ENCODE peak calls at places on chromosome 18, in four cellular contexts. A is mucosa of gallbladder, C is kidney, E is fibroblast of mammary gland. R is an unnamed sample.

GRCh38 chr18:26473721-26474120 is 74.6 kb downstream of the KCTD1 start:
- DNase-seq in A (no peak), C (no peak), E (no peak), R (no peak)

GRCh38 chr18:35458677-35459441 is 38.9 kb downstream of the INO80C start:
- DNase-seq in A (peak), E (peak), C (peak), R (peak)

GRCh38 chr18:63177822-63178525 is 141.6 kb downstream of the BCL2 start:
- DNase-seq in C (no peak), E (peak), A (no peak), R (no peak)

GRCh38 chr18:43061816-43062215 is 53.7 kb downstream of the RIT2 start:
- DNase-seq in E (no peak), A (no peak), C (no peak), R (no peak)

GRCh38 chr18:75248426-75249191 is 38.0 kb downstream of the TSHZ1 start:
- DNase-seq in C (peak), E (no peak), A (no peak), R (no peak)

GRCh38 chr18:23718243-23718720 is 29.0 kb downstream of the LAMA3 start:
- DNase-seq in C (no peak), E (peak), A (no peak), R (no peak)

GRCh38 chr18:72543362-72544055 is 633 bp downstream of the CBLN2 start:
- DNase-seq in E (no peak), A (no peak), C (no peak), R (no peak)

GRCh38 chr18:58497845-58498244 is 131.0 kb downstream of the ALPK2 start:
- DNase-seq in C (no peak), E (peak), A (no peak), R (no peak)

GRCh38 chr18:48847807-48848486 is 102.8 kb downstream of the SMAD7 start:
- DNase-seq in A (no peak), E (no peak), C (peak), R (peak)

GRCh38 chr18:77339093-77339492 is 89.4 kb downstream of the GALR1 start:
- DNase-seq in C (no peak), A (no peak), E (no peak), R (no peak)

GRCh38 chr18:11052800-11053199 is 96.6 kb downstream of the PIEZO2 start:
- DNase-seq in A (no peak), C (no peak), E (peak), R (no peak)

GRCh38 chr18:46555724-46556123 is 101.3 kb downstream of the LOXHD1 start:
- DNase-seq in E (peak), A (no peak), C (no peak), R (no peak)

GRCh38 chr18:13614701-13615288 is 111.6 kb downstream of the FAM210A start:
- DNase-seq in C (no peak), E (no peak), A (no peak), R (no peak)

GRCh38 chr18:73479472-73479871 is 611.7 kb upstream of the NETO1 start:
- DNase-seq in E (peak), A (no peak), C (no peak), R (no peak)

GRCh38 chr18:3015203-3015590 is 2.3 kb upstream of the LPIN2 start:
- DNase-seq in C (no peak), A (no peak), E (peak), R (peak)

GRCh38 chr18:22219568-22220355 is 50.4 kb downstream of the GATA6 start:
- DNase-seq in C (no peak), A (no peak), E (no peak), R (no peak)

GRCh38 chr18:26089247-26090129 is 925 bp downstream of the SS18 start:
- DNase-seq in E (peak), A (no peak), C (no peak), R (no peak)

R was measured in lower lobe of right lung.